ENCODE peak calls at places on chromosomes 1 and 21, in six cellular contexts. One of them, this sample, is unnamed.

GRCh38 chr1:15722836-15723542 is 13.1 kb upstream of the SLC25A34 start:
- DNase-seq in aorta: peak; percentile 35
- DNase-seq in mesendoderm: peak; percentile 59
- DNase-seq in fibroblast of pulmonary artery: no peak
- DNase-seq in ovary: no peak
- DNase-seq in lower lobe of right lung: no peak
- DNase-seq in this sample: peak; percentile 69

GRCh38 chr1:220528049-220528678 is at the start of gene MARK1:
- DNase-seq in ovary: peak; percentile 35
- DNase-seq in lower lobe of right lung: peak; percentile 54
- DNase-seq in mesendoderm: peak; percentile 76
- DNase-seq in fibroblast of pulmonary artery: peak; percentile 31
- DNase-seq in aorta: peak; percentile 89
- DNase-seq in this sample: peak; percentile 84

GRCh38 chr1:32014199-32014936 is 700 bp downstream of the KHDRBS1 start:
- DNase-seq in lower lobe of right lung: peak; percentile 76
- DNase-seq in ovary: peak; percentile 58
- DNase-seq in aorta: peak; percentile 83
- DNase-seq in mesendoderm: peak; percentile 51
- DNase-seq in fibroblast of pulmonary artery: peak; percentile 55
- DNase-seq in this sample: peak; percentile 68

GRCh38 chr1:2060082-2060481 is 9.9 kb downstream of the PRKCZ start:
- DNase-seq in aorta: no peak
- DNase-seq in fibroblast of pulmonary artery: no peak
- DNase-seq in mesendoderm: no peak
- DNase-seq in ovary: no peak
- DNase-seq in lower lobe of right lung: peak; percentile 78
- DNase-seq in this sample: no peak

GRCh38 chr1:93143136-93143535 is 37.1 kb downstream of the TMED5 start:
- DNase-seq in mesendoderm: no peak
- DNase-seq in fibroblast of pulmonary artery: no peak
- DNase-seq in ovary: no peak
- DNase-seq in lower lobe of right lung: no peak
- DNase-seq in aorta: no peak
- DNase-seq in this sample: no peak

GRCh38 chr21:46618738-46619369 is 14.0 kb upstream of the S100B start:
- DNase-seq in lower lobe of right lung: no peak
- DNase-seq in ovary: no peak
- DNase-seq in fibroblast of pulmonary artery: no peak
- DNase-seq in aorta: no peak
- DNase-seq in mesendoderm: no peak
- DNase-seq in this sample: no peak

GRCh38 chr1:151311589-151312331 is 15.5 kb downstream of the PI4KB start:
- DNase-seq in fibroblast of pulmonary artery: peak; percentile 99
- DNase-seq in aorta: peak; percentile 86
- DNase-seq in lower lobe of right lung: peak; percentile 54
- DNase-seq in ovary: peak; percentile 91
- DNase-seq in mesendoderm: peak; percentile 96
- DNase-seq in this sample: peak; percentile 40

GRCh38 chr1:205989786-205990185 is 13.4 kb downstream of the RAB7B start:
- DNase-seq in aorta: no peak
- DNase-seq in ovary: no peak
- DNase-seq in fibroblast of pulmonary artery: no peak
- DNase-seq in lower lobe of right lung: no peak
- DNase-seq in mesendoderm: no peak
- DNase-seq in this sample: no peak

GRCh38 chr1:17696417-17697301 is 58.5 kb upstream of the ACTL8 start:
- DNase-seq in mesendoderm: peak; percentile 84
- DNase-seq in lower lobe of right lung: no peak
- DNase-seq in ovary: peak; percentile 46
- DNase-seq in aorta: no peak
- DNase-seq in fibroblast of pulmonary artery: peak; percentile 88
- DNase-seq in this sample: peak; percentile 73

GRCh38 chr1:22053018-22053860 is 730 bp downstream of the CDC42 start:
- DNase-seq in ovary: peak; percentile 61
- DNase-seq in aorta: peak; percentile 89
- DNase-seq in mesendoderm: peak; percentile 91
- DNase-seq in fibroblast of pulmonary artery: peak; percentile 89
- DNase-seq in lower lobe of right lung: peak; percentile 81
- DNase-seq in this sample: peak; percentile 41

GRCh38 chr21:46207006-46207919 is 21.3 kb downstream of the LSS start:
- DNase-seq in lower lobe of right lung: peak; percentile 43
- DNase-seq in fibroblast of pulmonary artery: no peak
- DNase-seq in ovary: no peak
- DNase-seq in mesendoderm: no peak
- DNase-seq in aorta: peak; percentile 63
- DNase-seq in this sample: no peak

GRCh38 chr1:99886179-99886578 is 36.0 kb downstream of the AGL start:
- DNase-seq in fibroblast of pulmonary artery: no peak
- DNase-seq in lower lobe of right lung: no peak
- DNase-seq in ovary: no peak
- DNase-seq in mesendoderm: no peak
- DNase-seq in aorta: no peak
- DNase-seq in this sample: no peak

GRCh38 chr1:115781343-115781742 is 12.8 kb upstream of the CASQ2 start:
- DNase-seq in lower lobe of right lung: no peak
- DNase-seq in mesendoderm: no peak
- DNase-seq in aorta: no peak
- DNase-seq in ovary: no peak
- DNase-seq in fibroblast of pulmonary artery: peak; percentile 6
- DNase-seq in this sample: no peak

GRCh38 chr1:2050793-2051682 is 827 bp downstream of the PRKCZ start:
- DNase-seq in fibroblast of pulmonary artery: no peak
- DNase-seq in mesendoderm: peak; percentile 33
- DNase-seq in aorta: no peak
- DNase-seq in lower lobe of right lung: no peak
- DNase-seq in ovary: no peak
- DNase-seq in this sample: no peak

DNA sequence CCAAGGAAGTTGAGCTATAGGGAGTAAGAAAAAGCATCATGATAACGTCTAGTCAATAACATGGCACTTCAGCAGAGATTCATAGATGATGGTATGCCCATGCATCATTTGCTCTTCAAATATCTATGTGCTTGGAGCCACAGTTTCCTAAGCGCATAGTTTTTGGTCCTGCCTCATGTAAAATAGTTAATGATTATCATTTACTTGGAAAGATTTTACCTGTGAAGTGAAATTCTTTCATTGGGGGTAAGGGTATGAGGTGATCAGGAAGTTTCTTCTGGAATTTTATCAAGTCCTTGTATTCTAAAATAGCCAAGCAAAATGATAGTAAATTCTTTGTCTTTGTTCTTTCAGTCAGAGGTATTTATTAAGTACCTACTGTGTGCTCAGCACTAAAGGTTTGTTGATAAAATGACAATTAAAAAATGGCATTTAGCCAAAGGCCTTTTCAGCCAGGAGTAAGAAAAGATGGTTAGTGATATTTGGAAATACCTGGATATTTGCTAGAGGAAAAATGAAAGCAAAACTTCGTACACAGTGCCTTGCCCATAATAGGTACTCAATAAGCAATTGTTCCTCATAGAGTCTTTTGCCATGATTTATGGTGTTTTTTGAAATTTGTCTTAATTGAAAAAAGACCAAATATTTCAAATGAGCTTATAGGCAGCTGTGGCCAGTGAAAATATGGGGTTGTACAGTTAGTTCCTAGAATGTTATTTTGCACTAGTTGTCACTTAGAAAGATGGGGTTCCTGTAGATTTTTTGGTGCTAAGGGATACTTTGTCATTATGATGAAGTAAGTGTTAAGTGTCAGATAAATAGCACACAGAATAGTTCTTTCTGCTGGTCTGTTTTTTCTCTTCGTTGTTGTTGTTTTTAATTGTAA is 13.1 kb downstream of the PDIK1L start:
- DNase-seq in aorta: no peak
- DNase-seq in fibroblast of pulmonary artery: no peak
- DNase-seq in ovary: no peak
- DNase-seq in mesendoderm: no peak
- DNase-seq in lower lobe of right lung: no peak
- DNase-seq in this sample: no peak
- H3K4me3 ChIP-seq in aorta: no peak overlapping the region
- H3K4me3 ChIP-seq in fibroblast of pulmonary artery: no peak overlapping the region
- H3K4me3 ChIP-seq in ovary: no peak overlapping the region
- H3K4me3 ChIP-seq in mesendoderm: no peak overlapping the region
- H3K4me3 ChIP-seq in lower lobe of right lung: no peak overlapping the region
- H3K4me3 ChIP-seq in this sample: no peak overlapping the region

GRCh38 chr1:219302697-219303096 is 129.0 kb downstream of the LYPLAL1 start:
- DNase-seq in fibroblast of pulmonary artery: peak; percentile 42
- DNase-seq in aorta: no peak
- DNase-seq in ovary: no peak
- DNase-seq in mesendoderm: no peak
- DNase-seq in lower lobe of right lung: no peak
- DNase-seq in this sample: no peak
- H3K4me3 ChIP-seq in fibroblast of pulmonary artery: no peak overlapping the region
- H3K4me3 ChIP-seq in aorta: no peak overlapping the region
- H3K4me3 ChIP-seq in ovary: no peak overlapping the region
- H3K4me3 ChIP-seq in mesendoderm: no peak overlapping the region
- H3K4me3 ChIP-seq in lower lobe of right lung: no peak overlapping the region
- H3K4me3 ChIP-seq in this sample: no peak overlapping the region

GRCh38 chr1:11197359-11197758 is 8.2 kb downstream of the ANGPTL7 start:
- DNase-seq in lower lobe of right lung: no peak
- DNase-seq in fibroblast of pulmonary artery: no peak
- DNase-seq in aorta: no peak
- DNase-seq in ovary: no peak
- DNase-seq in mesendoderm: no peak
- DNase-seq in this sample: no peak

GRCh38 chr1:11194407-11195176 is 5.4 kb downstream of the ANGPTL7 start:
- DNase-seq in aorta: no peak
- DNase-seq in ovary: no peak
- DNase-seq in fibroblast of pulmonary artery: no peak
- DNase-seq in mesendoderm: no peak
- DNase-seq in lower lobe of right lung: no peak
- DNase-seq in this sample: no peak

GRCh38 chr1:11196945-11197344 is 7.8 kb downstream of the ANGPTL7 start:
- DNase-seq in ovary: no peak
- DNase-seq in fibroblast of pulmonary artery: no peak
- DNase-seq in lower lobe of right lung: no peak
- DNase-seq in mesendoderm: peak; percentile 61
- DNase-seq in aorta: no peak
- DNase-seq in this sample: no peak

GRCh38 chr1:11198257-11198656 is 9.1 kb downstream of the ANGPTL7 start:
- DNase-seq in ovary: no peak
- DNase-seq in mesendoderm: peak; percentile 47
- DNase-seq in fibroblast of pulmonary artery: no peak
- DNase-seq in lower lobe of right lung: no peak
- DNase-seq in aorta: no peak
- DNase-seq in this sample: no peak

GRCh38 chr1:11198851-11199628 is 9.9 kb downstream of the ANGPTL7 start:
- DNase-seq in mesendoderm: peak; percentile 64
- DNase-seq in ovary: no peak
- DNase-seq in aorta: no peak
- DNase-seq in lower lobe of right lung: no peak
- DNase-seq in fibroblast of pulmonary artery: no peak
- DNase-seq in this sample: no peak
- H3K4me3 ChIP-seq in mesendoderm: no peak overlapping the region
- H3K4me3 ChIP-seq in ovary: no peak overlapping the region
- H3K4me3 ChIP-seq in aorta: no peak overlapping the region
- H3K4me3 ChIP-seq in lower lobe of right lung: no peak overlapping the region
- H3K4me3 ChIP-seq in fibroblast of pulmonary artery: no peak overlapping the region
- H3K4me3 ChIP-seq in this sample: no peak overlapping the region

GRCh38 chr1:995665-996633 is 3.9 kb downstream of the HES4 start:
- DNase-seq in ovary: no peak
- DNase-seq in aorta: no peak
- DNase-seq in mesendoderm: no peak
- DNase-seq in lower lobe of right lung: no peak
- DNase-seq in fibroblast of pulmonary artery: no peak
- DNase-seq in this sample: no peak

GRCh38 chr1:998051-998821 is 1.7 kb downstream of the HES4 start:
- DNase-seq in aorta: no peak
- DNase-seq in fibroblast of pulmonary artery: no peak
- DNase-seq in lower lobe of right lung: no peak
- DNase-seq in ovary: no peak
- DNase-seq in mesendoderm: peak; percentile 31
- DNase-seq in this sample: no peak

GRCh38 chr1:998905-999796 is 746 bp downstream of the HES4 start:
- DNase-seq in ovary: no peak
- DNase-seq in mesendoderm: peak; percentile 38
- DNase-seq in aorta: peak; percentile 79
- DNase-seq in lower lobe of right lung: peak; percentile 62
- DNase-seq in fibroblast of pulmonary artery: peak; percentile 46
- DNase-seq in this sample: no peak

GRCh38 chr1:996851-997727 is 2.8 kb downstream of the HES4 start:
- DNase-seq in mesendoderm: no peak
- DNase-seq in fibroblast of pulmonary artery: no peak
- DNase-seq in lower lobe of right lung: no peak
- DNase-seq in ovary: no peak
- DNase-seq in aorta: no peak
- DNase-seq in this sample: no peak

DNA sequence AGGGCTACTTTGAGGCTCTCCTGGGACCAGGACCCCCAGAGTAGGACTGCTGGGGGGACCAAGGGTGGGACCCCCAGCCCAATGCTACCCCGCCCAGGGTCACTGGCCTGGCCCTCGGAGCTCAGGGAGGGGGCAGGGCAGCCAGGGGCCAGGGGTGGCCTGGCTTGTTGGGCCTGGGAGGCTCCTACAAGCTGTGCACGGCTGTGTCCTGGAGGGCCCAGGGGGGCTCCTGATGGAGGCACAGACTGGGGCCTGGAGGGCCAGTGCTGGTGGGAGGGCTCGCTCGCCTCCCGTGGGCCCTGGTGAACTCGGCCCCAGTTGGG is 2.2 kb downstream of the HES4 start:
- DNase-seq in ovary: no peak
- DNase-seq in aorta: no peak
- DNase-seq in lower lobe of right lung: no peak
- DNase-seq in mesendoderm: no peak
- DNase-seq in fibroblast of pulmonary artery: no peak
- DNase-seq in this sample: no peak
- H3K4me3 ChIP-seq in ovary: no peak overlapping the region
- H3K4me3 ChIP-seq in aorta: no peak overlapping the region
- H3K4me3 ChIP-seq in lower lobe of right lung: no peak overlapping the region
- H3K4me3 ChIP-seq in mesendoderm: no peak overlapping the region
- H3K4me3 ChIP-seq in fibroblast of pulmonary artery: no peak overlapping the region
- H3K4me3 ChIP-seq in this sample: no peak overlapping the region

DNA sequence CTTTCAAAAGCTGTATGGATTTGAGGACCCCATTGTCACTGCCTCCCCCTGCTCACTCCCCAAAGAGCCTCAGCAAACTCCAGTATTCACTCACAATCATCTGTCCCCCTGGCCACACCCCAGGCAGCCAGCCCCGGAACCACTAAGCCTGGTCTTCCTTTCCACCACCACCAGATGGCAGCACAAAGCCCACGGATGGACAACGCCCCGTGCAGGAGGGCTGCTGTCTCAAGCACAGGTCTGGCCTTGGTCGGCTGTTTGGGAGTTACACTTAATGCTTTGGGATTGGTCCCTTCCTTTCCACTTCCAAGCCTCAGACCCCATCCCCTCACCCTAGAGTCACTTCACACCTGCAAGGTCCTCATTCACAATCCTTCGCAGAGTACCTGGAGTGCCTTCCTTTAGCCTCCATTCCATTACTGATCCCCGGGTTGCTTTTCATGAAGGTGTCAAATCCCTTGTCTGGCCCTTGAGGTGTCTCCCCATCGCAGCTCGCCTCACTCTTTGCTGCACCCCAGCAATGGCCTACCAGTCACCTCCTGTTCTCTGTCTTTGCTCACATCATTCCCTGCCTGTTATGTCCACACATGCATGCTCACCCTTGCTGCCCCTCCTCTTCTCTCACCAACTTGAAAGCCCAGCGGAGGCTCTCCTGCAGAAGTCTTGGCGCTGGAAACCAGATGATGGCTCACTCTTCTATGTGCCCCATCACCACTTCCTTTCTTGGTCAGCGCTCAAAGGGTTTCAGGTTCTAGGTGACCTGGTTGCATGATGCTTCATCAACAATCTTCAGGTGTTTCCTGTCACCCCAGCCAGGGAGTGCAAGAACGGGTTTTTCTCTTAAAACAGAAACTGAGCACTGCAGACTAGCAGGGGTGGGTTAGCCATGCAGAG is 24.9 kb upstream of the KCNA2 start:
- DNase-seq in lower lobe of right lung: peak; percentile 81
- DNase-seq in mesendoderm: peak; percentile 80
- DNase-seq in fibroblast of pulmonary artery: peak; percentile 69
- DNase-seq in ovary: peak; percentile 67
- DNase-seq in aorta: peak; percentile 91
- DNase-seq in this sample: peak; percentile 84
- H3K4me3 ChIP-seq in lower lobe of right lung: no peak overlapping the region
- H3K4me3 ChIP-seq in mesendoderm: no peak overlapping the region
- H3K4me3 ChIP-seq in fibroblast of pulmonary artery: no peak overlapping the region
- H3K4me3 ChIP-seq in ovary: no peak overlapping the region
- H3K4me3 ChIP-seq in aorta: no peak overlapping the region
- H3K4me3 ChIP-seq in this sample: no peak overlapping the region

This sample was measured in testis.